ENCODE peak calls at places on chromosomes 7 and 10, in ten cellular contexts. T is transverse colon, G is endothelial cell of umbilical vein, F is sigmoid colon, Y is HepG2, Z is Peyer's patch, S is A549, D is HCT116, M is gastrocnemius medialis, O is ovary. P is an unnamed sample.
A peak's percentile ranks its signal among the peaks of the same experiment; 100 is the strongest.

GRCh38 chr7:10593080-10593479 is 380.6 kb upstream of the PHF14 start:
- DNase-seq in T (no peak), G (no peak), O (no peak), Y (no peak), S (no peak), F (no peak), D (no peak), M (no peak), Z (no peak), P (no peak)

GRCh38 chr7:51456471-51457060 is 140.0 kb upstream of the COBL start:
- DNase-seq in Z (no peak), Y (no peak), G (no peak), D (no peak), T (no peak), M (no peak), O (no peak), S (no peak), F (no peak), P (no peak)

GRCh38 chr10:101718681-101719275 is 23.8 kb upstream of the FBXW4 start:
- DNase-seq in F (no peak), O (no peak), S (no peak), D (no peak), G (no peak), T (no peak), Y (no peak), M (no peak), Z (no peak), P (no peak)

GRCh38 chr10:99412100-99412499 is 18.3 kb downstream of the GOT1 start:
- DNase-seq in O (no peak), F (no peak), T (no peak), Z (no peak), S (no peak), M (no peak), G (no peak), D (no peak), Y (peak; percentile 75), P (no peak)

GRCh38 chr10:87864497-87865059 is 1.2 kb downstream of the PTEN start:
- DNase-seq in O (no peak), Y (no peak), M (no peak), G (peak; percentile 59), F (no peak), T (no peak), D (no peak), Z (no peak), S (no peak), P (no peak)

GRCh38 chr10:28681928-28682750 is 4.8 kb downstream of the BAMBI start:
- DNase-seq in Z (no peak), M (no peak), F (no peak), Y (no peak), T (no peak), D (no peak), O (no peak), S (no peak), G (no peak), P (no peak)

GRCh38 chr7:105788356-105788755 is 88.0 kb downstream of the ATXN7L1 start:
- DNase-seq in F (no peak), Y (no peak), D (no peak), S (no peak), M (no peak), T (no peak), Z (no peak), G (no peak), O (no peak), P (no peak)

GRCh38 chr10:83432296-83433045 is 706.8 kb upstream of the GHITM start:
- DNase-seq in S (no peak), F (no peak), G (no peak), O (no peak), D (no peak), M (no peak), Y (no peak), T (no peak), Z (no peak), P (no peak)

DNA sequence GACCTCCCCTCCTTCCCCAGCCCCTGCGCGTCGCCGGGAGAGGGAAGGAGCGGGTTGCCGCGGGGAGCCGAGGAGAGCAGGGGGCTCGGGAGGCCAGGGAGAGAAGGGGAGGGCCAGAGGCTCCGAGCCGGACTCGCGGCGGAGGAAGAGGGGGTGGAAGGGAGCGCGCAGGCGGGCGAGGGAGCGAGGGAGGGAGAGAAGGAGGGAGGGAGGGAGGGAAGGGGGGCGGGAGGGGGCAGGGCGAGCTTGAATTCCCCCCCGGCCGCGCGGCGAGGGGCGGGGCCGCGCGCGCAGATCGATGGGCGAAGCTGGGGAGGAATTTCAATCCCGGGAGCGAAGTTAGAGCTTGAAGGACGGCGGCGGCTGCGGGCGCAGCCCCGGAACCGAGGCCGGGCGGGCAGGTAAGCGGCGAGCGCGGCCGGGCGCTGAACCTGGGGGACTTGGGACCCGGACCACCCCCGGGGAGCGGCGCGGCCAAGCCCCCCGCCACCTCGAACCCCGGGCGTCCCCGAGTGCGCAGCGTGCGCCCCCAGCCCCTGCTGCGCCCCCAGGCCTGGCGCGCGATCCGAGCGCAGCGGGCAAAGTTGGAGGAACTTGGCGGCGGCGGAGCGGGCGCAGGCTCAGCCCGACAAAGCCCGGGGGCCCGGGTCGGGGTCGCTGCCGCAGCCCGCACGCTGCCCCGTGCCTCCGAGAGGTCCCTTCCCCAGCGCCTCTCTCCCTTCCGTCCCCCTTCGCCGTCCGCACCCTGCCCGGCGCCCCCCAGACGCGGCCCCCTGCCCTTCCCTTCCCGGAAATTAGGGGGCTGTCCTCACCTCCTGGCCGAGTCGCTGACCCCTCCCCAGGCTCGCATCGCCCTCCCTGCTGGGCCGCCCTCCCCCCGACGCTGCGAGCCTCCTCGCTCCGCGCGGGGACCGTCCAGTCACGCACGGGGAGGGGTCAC is at the start of gene ELFN1:
- DNase-seq in S (no peak), G (no peak), M (no peak), O (peak; percentile 33), Z (peak; percentile 47), F (peak; percentile 40), Y (no peak), T (no peak), D (no peak), P (no peak)
- TF ChIP-seq POLR2A in S (no peak), G (no peak), M (no peak), O (no peak), Z (no peak), F (no peak), Y (no peak), T (no peak), D (no peak), P (no peak)

DNA sequence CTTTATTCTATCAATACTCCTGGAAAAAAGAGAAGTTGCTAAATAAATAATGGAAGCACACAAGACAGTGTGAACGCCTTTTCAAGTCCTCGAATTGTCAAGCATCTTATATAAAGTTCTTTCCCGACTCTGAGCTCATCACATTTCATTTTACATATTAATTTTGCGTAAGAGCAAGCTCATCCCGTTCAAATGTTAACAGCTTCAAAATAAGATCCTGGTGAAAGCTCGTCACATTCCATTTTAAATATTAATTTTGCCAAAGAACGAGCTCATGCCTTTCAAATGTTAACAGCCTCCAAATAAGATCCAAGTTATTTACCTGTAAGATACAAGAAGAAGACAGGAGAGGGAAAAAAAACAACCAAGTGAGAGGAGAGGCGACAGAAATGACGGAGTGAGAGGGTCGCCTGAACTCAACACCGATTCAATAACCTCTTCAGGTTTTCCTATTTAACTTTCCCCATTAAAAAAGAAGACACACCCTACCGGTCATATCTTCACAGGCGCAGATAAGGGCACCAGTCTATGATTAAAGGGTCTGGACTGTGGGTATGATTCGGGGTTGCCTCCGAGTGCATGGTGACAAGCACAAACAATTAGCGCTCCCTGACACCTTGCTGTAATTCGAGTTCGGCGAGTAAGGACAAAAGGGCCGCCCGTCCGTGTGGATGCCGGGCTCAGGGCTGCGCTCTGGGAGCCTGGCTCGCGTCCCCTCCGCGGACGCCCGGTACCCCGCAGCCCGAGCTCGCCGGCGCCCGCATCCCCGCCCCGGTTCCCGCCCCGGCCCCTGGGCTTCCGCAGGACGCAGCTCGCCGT is 111.7 kb upstream of the RHEB start:
- DNase-seq in M (no peak), G (peak; percentile 54), Y (no peak), S (peak; percentile 32), F (peak; percentile 73), Z (no peak), T (no peak), O (no peak), D (no peak), P (peak; percentile 23)
- TF ChIP-seq CTCF in M (peak; percentile 23), G (no peak), Y (no peak), S (no peak), F (peak; percentile 18), Z (no peak), T (no peak), O (no peak), D (peak; percentile 6), P (no peak)

GRCh38 chr10:114724295-114724694 is 66.2 kb upstream of the ABLIM1 start:
- DNase-seq in D (no peak), F (no peak), S (no peak), G (no peak), T (no peak), M (no peak), Z (no peak), Y (no peak), O (no peak), P (no peak)

GRCh38 chr10:114726820-114727271 is 68.8 kb upstream of the ABLIM1 start:
- DNase-seq in D (no peak), Y (no peak), T (no peak), Z (no peak), G (peak; percentile 50), S (no peak), M (no peak), O (no peak), F (no peak), P (no peak)

GRCh38 chr10:114720685-114721278 is 62.7 kb upstream of the ABLIM1 start:
- DNase-seq in T (no peak), Z (no peak), O (no peak), F (no peak), G (peak; percentile 69), M (no peak), S (no peak), D (no peak), Y (no peak), P (no peak)

GRCh38 chr10:114724707-114725106 is 66.6 kb upstream of the ABLIM1 start:
- DNase-seq in S (no peak), T (no peak), F (no peak), M (no peak), O (no peak), D (no peak), Z (no peak), Y (no peak), G (no peak), P (no peak)

DNA sequence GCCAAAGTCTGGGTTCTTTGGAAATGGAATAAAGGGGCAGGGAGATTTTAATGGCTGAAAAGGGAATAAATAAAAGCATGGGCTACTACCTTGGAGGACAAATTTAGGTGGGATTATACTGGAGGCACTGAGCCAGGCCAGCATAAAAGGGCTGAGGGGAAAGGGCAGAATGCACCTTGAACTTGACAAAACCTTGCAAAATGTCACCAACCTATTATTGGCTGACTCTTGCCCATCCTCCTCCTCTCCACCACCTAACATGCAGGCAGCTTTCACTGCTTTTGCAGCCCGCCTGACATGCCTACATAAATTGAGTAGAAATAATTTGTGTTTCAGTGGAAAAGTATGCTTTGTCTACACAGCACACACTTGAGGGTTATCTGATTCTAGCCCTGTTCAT is 65.3 kb upstream of the ABLIM1 start:
- DNase-seq in D (no peak), Z (no peak), T (no peak), S (no peak), O (no peak), G (no peak), F (no peak), Y (no peak), M (no peak), P (no peak)
- H3K4me1 ChIP-seq in D (no peaks in the 10 kb centered on the region), Z (peaks cover 6% of the 10 kb centered on the region), T (no peaks in the 10 kb centered on the region), S (peaks cover 30% of the 10 kb centered on the region), O (peaks cover 1% of the 10 kb centered on the region), G (no peaks in the 10 kb centered on the region), F (no peaks in the 10 kb centered on the region), Y (peaks cover 22% of the 10 kb centered on the region), M (peaks cover 14% of the 10 kb centered on the region), P (no peaks in the 10 kb centered on the region)

GRCh38 chr10:117946525-117947070 is 100.1 kb downstream of the RAB11FIP2 start:
- DNase-seq in T (no peak), O (no peak), F (no peak), Y (no peak), S (no peak), Z (no peak), D (peak; percentile 46), G (no peak), M (no peak), P (no peak)
- TF ChIP-seq POLR2A in T (no peak), O (no peak), F (no peak), Y (no peak), S (no peak), Z (no peak), D (no peak), G (no peak), M (no peak), P (no peak)